ENCODE peak calls at places on chromosomes 6 and 20, in eight cellular contexts. E is spleen, Y is mesenchymal stem cell, L is uterus, D is aorta, X is stomach, Q is SK-N-SH, U is A549. W is an unnamed sample. For H3K9me3, the result is how much of the 10 kb centered on the place peaks cover.

GRCh38 chr6:5173862-5174643 is 86.7 kb downstream of the LYRM4 start:
- DNase-seq in X (no peak), U (no peak), E (no peak), Q (no peak), D (no peak), L (no peak), Y (peak), W (no peak)

GRCh38 chr6:31143148-31143547 is 4.3 kb upstream of the PSORS1C2 start:
- DNase-seq in U (no peak), Q (no peak), E (no peak), L (peak), D (peak), X (peak), Y (peak), W (peak)

GRCh38 chr6:140445474-140446004 is 1071.1 kb upstream of the CITED2 start:
- DNase-seq in L (no peak), Q (no peak), X (no peak), U (no peak), D (no peak), Y (no peak), E (no peak), W (no peak)

GRCh38 chr6:2526766-2527165 is 224.0 kb downstream of the MYLK4 start:
- DNase-seq in D (no peak), L (no peak), Y (no peak), U (no peak), X (no peak), Q (no peak), E (no peak), W (no peak)

GRCh38 chr20:34271961-34272360 is 30.7 kb downstream of the ASIP start:
- DNase-seq in Y (peak), Q (no peak), U (no peak), E (no peak), X (no peak), D (no peak), L (no peak), W (no peak)

GRCh38 chr20:11267131-11267761 is 593.4 kb upstream of the JAG1 start:
- DNase-seq in X (no peak), U (peak), Y (peak), Q (peak), E (no peak), D (peak), L (peak), W (peak)

GRCh38 chr6:100538086-100538485 is 73.4 kb upstream of the SIM1 start:
- DNase-seq in Q (no peak), U (no peak), Y (peak), E (no peak), D (no peak), X (no peak), L (no peak), W (no peak)

GRCh38 chr6:36115412-36115811 is 14.9 kb upstream of the MAPK13 start:
- DNase-seq in E (peak), X (no peak), Q (no peak), U (no peak), D (no peak), L (no peak), Y (no peak), W (no peak)

GRCh38 chr6:34538581-34538980 is 17.5 kb downstream of the SPDEF start:
- DNase-seq in U (no peak), D (no peak), X (no peak), L (no peak), E (no peak), Q (no peak), Y (no peak), W (no peak)

GRCh38 chr20:36836591-36837329 is 39.2 kb upstream of the TLDC2 start:
- DNase-seq in E (peak), X (peak), Y (peak), D (peak), U (peak), L (peak), Q (peak), W (peak)

GRCh38 chr6:100269189-100269588 is 195.5 kb downstream of the SIM1 start:
- DNase-seq in D (no peak), X (no peak), Y (peak), Q (no peak), E (no peak), U (peak), L (no peak), W (no peak)

GRCh38 chr6:12288844-12289654 is 1.1 kb upstream of the EDN1 start:
- DNase-seq in L (no peak), U (peak), D (peak), E (no peak), Q (peak), Y (peak), X (peak), W (no peak)

GRCh38 chr6:154491567-154492470 is 18.7 kb downstream of the CNKSR3 start:
- DNase-seq in Q (no peak), U (no peak), E (no peak), L (no peak), X (no peak), D (no peak), Y (no peak), W (no peak)

DNA sequence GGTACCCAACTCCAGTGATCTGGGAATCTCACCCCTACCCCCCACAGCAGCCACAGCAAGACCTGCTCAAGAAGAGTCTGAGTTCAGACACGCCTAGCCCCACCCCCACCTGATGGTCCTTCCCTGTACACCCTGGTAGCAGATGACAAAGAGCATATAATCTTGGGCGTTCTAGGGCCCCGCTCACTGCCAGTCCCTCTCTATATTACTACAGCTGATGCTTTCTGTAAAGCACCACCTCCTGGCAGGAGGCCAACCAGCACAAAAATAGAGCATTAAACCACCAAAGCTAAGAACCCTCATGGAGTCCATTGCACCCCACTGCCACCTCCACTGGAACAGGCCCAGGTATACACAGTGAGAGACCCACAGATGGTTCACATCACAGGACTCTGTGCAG is 42.3 kb upstream of the FAM210B start:
- DNase-seq in Q (no peak), D (no peak), L (no peak), U (no peak), E (no peak), Y (no peak), X (no peak), W (no peak)
- H3K9me3 ChIP-seq in Q (under half), D (under half), L (under half), U (under half), E (under half), Y (under half), X (under half), W (under half)

GRCh38 chr6:44057931-44058616 is 69.2 kb downstream of the MRPL14 start:
- DNase-seq in E (no peak), D (no peak), X (no peak), U (no peak), L (no peak), Y (peak), Q (no peak), W (peak)
- H3K27ac ChIP-seq in E (peak), D (peak), X (peak), U (peak), L (peak), Y (peak), Q (peak), W (peak)

GRCh38 chr20:59498291-59498690 is 106.0 kb upstream of the PHACTR3 start:
- DNase-seq in Q (no peak), L (no peak), X (no peak), Y (no peak), E (no peak), U (no peak), D (no peak), W (no peak)

GRCh38 chr20:59495894-59496510 is 108.3 kb upstream of the PHACTR3 start:
- DNase-seq in L (peak), U (peak), Q (peak), Y (peak), E (peak), X (peak), D (peak), W (peak)

GRCh38 chr20:59499863-59500262 is 104.5 kb upstream of the PHACTR3 start:
- DNase-seq in Y (no peak), U (no peak), L (no peak), X (no peak), Q (no peak), E (no peak), D (no peak), W (no peak)

GRCh38 chr20:59495166-59495565 is 109.2 kb upstream of the PHACTR3 start:
- DNase-seq in U (no peak), D (no peak), Q (no peak), Y (no peak), E (no peak), L (no peak), X (no peak), W (no peak)

DNA sequence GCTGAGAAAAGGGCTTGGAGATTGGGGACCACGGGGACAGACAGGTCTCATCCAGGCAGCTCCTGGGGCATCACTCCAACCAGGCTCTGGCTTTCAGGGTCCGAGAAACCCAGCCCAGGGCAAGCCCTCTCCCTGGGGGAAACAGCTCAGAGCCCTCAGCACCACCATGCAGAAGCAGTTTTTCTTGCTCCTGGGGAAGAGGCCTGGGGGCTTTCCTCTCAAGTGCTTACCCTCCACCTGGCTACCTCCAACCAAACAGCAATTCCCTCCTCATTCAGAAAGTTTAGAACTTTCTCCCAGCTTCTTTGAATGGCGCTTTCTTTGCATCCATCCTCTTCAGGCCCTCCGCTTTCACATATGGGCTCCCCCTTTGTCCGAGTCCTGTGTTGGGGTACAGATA is 110.4 kb upstream of the PHACTR3 start:
- DNase-seq in L (no peak), E (no peak), Y (no peak), D (no peak), Q (no peak), U (no peak), X (no peak), W (no peak)
- H3K4me3 ChIP-seq in L (no peak), E (no peak), Y (no peak), D (no peak), Q (no peak), U (no peak), X (no peak), W (no peak)

DNA sequence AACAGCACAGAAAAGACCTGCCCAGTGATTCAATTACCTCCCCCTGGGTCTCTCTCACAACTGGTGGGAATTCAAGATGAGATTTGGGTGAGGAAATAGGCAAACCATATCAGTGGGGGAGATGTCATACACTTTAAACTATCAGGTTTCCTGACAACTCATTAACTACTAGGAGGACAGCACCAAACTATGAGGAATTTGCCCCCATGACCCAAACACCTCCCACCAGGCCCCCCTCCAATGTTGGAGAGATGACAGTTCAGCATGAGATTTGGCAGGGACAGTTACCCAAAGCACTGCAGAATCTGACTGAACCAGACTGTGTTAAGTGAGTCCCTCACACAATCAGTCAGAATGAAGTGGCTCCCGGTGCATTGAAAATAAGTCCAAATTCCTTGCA is 148.0 kb downstream of the TTLL2 start:
- DNase-seq in D (no peak), Q (no peak), U (no peak), E (no peak), L (no peak), Y (no peak), X (no peak), W (no peak)
- H3K9me3 ChIP-seq in D (under half), Q (under half), U (under half), E (under half), L (under half), Y (under half), X (under half), W (under half)